ENCODE peak calls at places on chromosomes 2 and 18, in ten cellular contexts. B is HEK293T; L is left cardiac atrium; F is activated CD4-positive, alpha-beta T cell treated with anti-CD3 and anti-CD28 coated beads, Interleukin-2, amount 50 U/mL, for 48 hours; P is NCI-H460; R is T follicular helper cell; W is AG08396; E is KBM-7; D is astrocyte of the spinal cord; T is stimulated activated CD4-positive, alpha-beta T cell treated with anti-CD3 and anti-CD28 coated beads, Interleukin-2, amount 100 ng/mL, for 24 hours. K is an unnamed sample.

GRCh38 chr2:241216211-241216761 is 27.8 kb downstream of the ANO7 start:
- DNase-seq in B (no peak), L (no peak), F (no peak), P (no peak), R (no peak), W (no peak), E (no peak), D (no peak), T (no peak), K (no peak)

GRCh38 chr18:57807336-57808117 is 4.4 kb upstream of the ATP8B1 start:
- DNase-seq in B (no peak), L (no peak), F (no peak), P (no peak), R (no peak), W (no peak), E (no peak), D (peak), T (no peak), K (no peak)

GRCh38 chr2:86786001-86786536 is 4.6 kb downstream of the CD8A start:
- DNase-seq in B (no peak), L (no peak), F (no peak), P (no peak), R (no peak), W (no peak), E (no peak), D (no peak), T (no peak), K (no peak)

GRCh38 chr2:74555610-74556103 is 1.1 kb downstream of the DOK1 start:
- DNase-seq in B (no peak), L (no peak), F (no peak), P (no peak), R (no peak), W (no peak), E (peak), D (no peak), T (no peak), K (peak)

GRCh38 chr2:38444247-38444646 is 67.2 kb upstream of the ATL2 start:
- DNase-seq in B (no peak), L (no peak), F (no peak), P (peak), R (no peak), W (no peak), E (no peak), D (peak), T (no peak), K (no peak)

GRCh38 chr18:6520901-6521300 is 106.2 kb upstream of the L3MBTL4 start:
- DNase-seq in B (no peak), L (no peak), F (no peak), P (no peak), R (no peak), W (no peak), E (no peak), D (no peak), T (no peak), K (no peak)

GRCh38 chr18:74834424-74835309 is 237.0 kb downstream of the ZNF407 start:
- DNase-seq in B (no peak), L (no peak), F (no peak), P (no peak), R (no peak), W (no peak), E (no peak), D (no peak), T (no peak), K (no peak)

GRCh38 chr2:177229448-177230242 is 17.1 kb downstream of the HNRNPA3 start:
- DNase-seq in B (no peak), L (no peak), F (no peak), P (no peak), R (no peak), W (no peak), E (peak), D (no peak), T (no peak), K (no peak)

GRCh38 chr2:233056961-233057605 is 3.1 kb upstream of the INPP5D start:
- DNase-seq in B (no peak), L (no peak), F (no peak), P (no peak), R (no peak), W (no peak), E (no peak), D (no peak), T (no peak), K (peak)

GRCh38 chr2:143852748-143853147 is 667.2 kb downstream of the ZEB2 start:
- DNase-seq in B (peak), L (no peak), F (no peak), P (no peak), R (no peak), W (no peak), E (peak), D (no peak), T (no peak), K (no peak)

GRCh38 chr2:133599813-133600212 is 31.6 kb upstream of the NCKAP5 start:
- DNase-seq in B (no peak), L (no peak), F (no peak), P (no peak), R (no peak), W (no peak), E (no peak), D (no peak), T (no peak), K (no peak)

GRCh38 chr2:100278501-100278900 is 43.8 kb downstream of the LONRF2 start:
- DNase-seq in B (no peak), L (no peak), F (no peak), P (no peak), R (no peak), W (no peak), E (no peak), D (no peak), T (no peak), K (no peak)

GRCh38 chr2:143683977-143684376 is 554.8 kb downstream of the ARHGAP15 start:
- DNase-seq in B (no peak), L (no peak), F (no peak), P (no peak), R (no peak), W (no peak), E (no peak), D (no peak), T (no peak), K (no peak)

GRCh38 chr2:128456281-128456680 is 137.6 kb upstream of the HS6ST1 start:
- DNase-seq in B (no peak), L (no peak), F (no peak), P (no peak), R (no peak), W (no peak), E (no peak), D (no peak), T (no peak), K (no peak)

GRCh38 chr2:241947401-241947800 is 77.9 kb downstream of the RTP5 start:
- DNase-seq in B (no peak), L (no peak), F (no peak), P (no peak), R (no peak), W (no peak), E (no peak), D (no peak), T (no peak), K (no peak)

GRCh38 chr2:112794841-112795240 is 10.5 kb upstream of the IL1A start:
- DNase-seq in B (no peak), L (no peak), F (no peak), P (peak), R (no peak), W (no peak), E (peak), D (no peak), T (no peak), K (no peak)

GRCh38 chr2:113962692-113963480 is 73.0 kb downstream of the ACTR3 start:
- DNase-seq in B (no peak), L (no peak), F (no peak), P (no peak), R (no peak), W (peak), E (no peak), D (peak), T (no peak), K (no peak)

GRCh38 chr18:63917831-63918230 is 10.1 kb downstream of the SERPINB10 start:
- DNase-seq in B (no peak), L (no peak), F (no peak), P (no peak), R (no peak), W (no peak), E (no peak), D (no peak), T (no peak), K (no peak)

GRCh38 chr2:39120771-39121522 is at the start of gene SOS1:
- DNase-seq in B (peak), L (peak), F (peak), P (peak), R (peak), W (peak), E (peak), D (peak), T (peak), K (peak)

GRCh38 chr18:77548790-77549420 is 299.3 kb downstream of the GALR1 start:
- DNase-seq in B (no peak), L (no peak), F (no peak), P (no peak), R (no peak), W (no peak), E (no peak), D (no peak), T (no peak), K (no peak)

GRCh38 chr18:68438536-68438935 is 276.4 kb downstream of the TMX3 start:
- DNase-seq in B (no peak), L (no peak), F (no peak), P (no peak), R (no peak), W (no peak), E (no peak), D (no peak), T (no peak), K (no peak)

GRCh38 chr2:96342085-96342484 is 6.5 kb downstream of the NCAPH start:
- DNase-seq in B (no peak), L (peak), F (peak), P (no peak), R (no peak), W (peak), E (no peak), D (peak), T (peak), K (no peak)

GRCh38 chr2:29723255-29724001 is 198.0 kb downstream of the ALK start:
- DNase-seq in B (no peak), L (no peak), F (no peak), P (no peak), R (no peak), W (no peak), E (no peak), D (no peak), T (no peak), K (no peak)

GRCh38 chr2:61795408-61795807 is 58.5 kb downstream of the FAM161A start:
- DNase-seq in B (no peak), L (no peak), F (no peak), P (no peak), R (no peak), W (no peak), E (no peak), D (no peak), T (no peak), K (no peak)

GRCh38 chr2:60976271-60976670 is 41.2 kb upstream of the PEX13 start:
- DNase-seq in B (no peak), L (no peak), F (no peak), P (no peak), R (no peak), W (no peak), E (no peak), D (no peak), T (no peak), K (no peak)

K was measured in heart left ventricle.